ENCODE peak calls at places on chromosomes 5 and 9, in nine cellular contexts. R, T, E, N, I, U, L, Z and O are unnamed samples.

GRCh38 chr9:71766663-71767062 is 1.6 kb downstream of the CEMIP2 start:
- DNase-seq in R (no peak), E (no peak), I (no peak), T (no peak), L (no peak), N (peak; percentile 29), U (no peak), Z (no peak), O (no peak)

GRCh38 chr9:121294866-121295661 is 27.1 kb downstream of the GSN start:
- DNase-seq in I (no peak), L (no peak), Z (no peak), U (no peak), T (peak; percentile 70), E (no peak), R (no peak), N (no peak), O (no peak)

GRCh38 chr5:179530069-179530998 is 20.0 kb upstream of the RUFY1 start:
- DNase-seq in E (peak; percentile 79), I (peak; percentile 5), R (no peak), N (peak; percentile 66), Z (peak; percentile 77), T (no peak), L (peak; percentile 39), U (peak; percentile 95), O (no peak)

GRCh38 chr5:37492778-37493555 is 113.8 kb downstream of the WDR70 start:
- DNase-seq in I (no peak), N (no peak), U (no peak), E (no peak), R (no peak), Z (no peak), L (no peak), T (no peak), O (no peak)

GRCh38 chr9:90127923-90128322 is 514.7 kb downstream of the DIRAS2 start:
- DNase-seq in U (no peak), T (no peak), I (no peak), E (no peak), Z (no peak), N (no peak), L (no peak), R (no peak), O (no peak)

GRCh38 chr9:95876595-95876994 is 1.1 kb downstream of the ERCC6L2 start:
- DNase-seq in I (no peak), E (no peak), N (no peak), L (peak; percentile 9), Z (no peak), R (no peak), T (no peak), U (no peak), O (no peak)

GRCh38 chr5:136020383-136021015 is 8.3 kb upstream of the TGFBI start:
- DNase-seq in E (no peak), L (no peak), N (no peak), I (no peak), R (peak; percentile 54), Z (no peak), U (no peak), T (peak; percentile 34), O (peak; percentile 99)

GRCh38 chr9:80117031-80117430 is 545.3 kb downstream of the TLE4 start:
- DNase-seq in N (no peak), L (no peak), T (no peak), R (no peak), I (no peak), U (no peak), Z (no peak), E (no peak), O (no peak)

GRCh38 chr9:88746744-88747398 is 211.9 kb downstream of the NXNL2 start:
- DNase-seq in N (no peak), T (no peak), I (no peak), R (no peak), L (no peak), Z (no peak), E (no peak), U (peak; percentile 34), O (no peak)

GRCh38 chr5:154850255-154851062 is at the start of gene FAXDC2:
- DNase-seq in R (no peak), T (peak; percentile 85), Z (peak; percentile 19), N (no peak), E (peak; percentile 74), U (no peak), L (peak; percentile 91), I (peak; percentile 49), O (peak; percentile 63)

GRCh38 chr5:6606884-6607558 is 25.8 kb downstream of the NSUN2 start:
- DNase-seq in T (no peak), U (no peak), L (no peak), N (no peak), I (no peak), Z (no peak), R (no peak), E (no peak), O (no peak)

GRCh38 chr5:139193928-139194327 is 4.2 kb downstream of the SIL1 start:
- DNase-seq in U (no peak), N (no peak), Z (no peak), T (no peak), R (no peak), L (no peak), I (no peak), E (no peak), O (no peak)

GRCh38 chr9:79661926-79662552 is 90.3 kb downstream of the TLE4 start:
- DNase-seq in E (no peak), N (no peak), R (no peak), T (no peak), U (no peak), I (peak; percentile 42), Z (no peak), L (no peak), O (no peak)

GRCh38 chr9:136023401-136024225 is 62.4 kb upstream of the UBAC1 start:
- DNase-seq in T (peak; percentile 64), L (no peak), E (peak; percentile 65), R (no peak), I (no peak), U (peak; percentile 76), N (no peak), Z (no peak), O (no peak)

GRCh38 chr5:56829137-56829536 is 13.8 kb downstream of the MAP3K1 start:
- DNase-seq in U (peak; percentile 67), L (no peak), E (no peak), T (no peak), R (peak; percentile 81), I (no peak), Z (peak; percentile 63), N (peak; percentile 68), O (no peak)

GRCh38 chr5:137357436-137357835 is 141.7 kb downstream of the SPOCK1 start:
- DNase-seq in T (no peak), R (no peak), N (no peak), U (no peak), Z (no peak), L (no peak), I (no peak), E (no peak), O (no peak)

GRCh38 chr9:114047717-114048116 is 30.4 kb downstream of the AMBP start:
- DNase-seq in T (no peak), I (no peak), L (peak; percentile 29), U (no peak), R (peak; percentile 16), E (no peak), N (no peak), Z (peak; percentile 13), O (no peak)

GRCh38 chr9:134375430-134376385 is 49.5 kb downstream of the RXRA start:
- DNase-seq in Z (no peak), T (peak; percentile 54), L (peak; percentile 36), R (no peak), U (no peak), I (no peak), E (no peak), N (no peak), O (peak; percentile 73)

GRCh38 chr9:91126761-91127420 is 234.8 kb downstream of the AUH start:
- DNase-seq in U (no peak), N (no peak), I (no peak), L (no peak), E (no peak), Z (no peak), R (no peak), T (no peak), O (peak; percentile 28)

GRCh38 chr9:117247271-117247670 is 167.6 kb downstream of the ASTN2 start:
- DNase-seq in E (no peak), I (no peak), L (peak; percentile 14), R (no peak), T (no peak), N (no peak), Z (no peak), U (no peak), O (no peak)

GRCh38 chr5:111095982-111096381 is 3.8 kb downstream of the WDR36 start:
- DNase-seq in E (no peak), Z (no peak), I (no peak), R (no peak), T (no peak), L (no peak), U (no peak), N (no peak), O (no peak)
- H3K36me3 ChIP-seq in E (peaks cover 58% of the 10 kb centered on the region), Z (peaks cover 37% of the 10 kb centered on the region), I (peaks cover 67% of the 10 kb centered on the region), R (peaks cover 24% of the 10 kb centered on the region), T (no peaks in the 10 kb centered on the region), L (peaks cover 18% of the 10 kb centered on the region), U (peaks cover 33% of the 10 kb centered on the region), N (peaks cover 25% of the 10 kb centered on the region), O (peaks cover 72% of the 10 kb centered on the region)

DNA sequence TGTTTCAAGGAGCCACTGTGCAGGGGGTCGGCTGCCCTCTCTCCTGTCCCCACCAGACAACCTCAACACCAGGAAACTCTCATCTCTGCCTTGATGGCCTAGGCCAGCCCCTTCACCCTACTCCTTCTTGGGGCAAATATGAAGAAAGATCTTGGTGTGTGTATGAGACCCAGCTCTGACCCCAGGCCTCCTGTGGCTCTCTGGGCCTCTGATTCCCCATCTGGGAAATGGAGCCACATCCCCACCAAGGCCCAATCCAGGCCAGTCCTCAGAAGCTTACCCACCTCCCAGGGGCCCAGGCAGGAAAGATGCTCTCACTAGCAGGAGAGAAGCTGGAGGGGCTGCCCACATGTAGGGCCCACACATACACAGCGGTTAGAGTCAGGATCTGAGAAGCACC is 38.9 kb downstream of the BICD2 start:
- DNase-seq in N (no peak), R (no peak), Z (no peak), L (no peak), I (no peak), E (peak; percentile 20), T (no peak), U (no peak), O (no peak)
- H3K36me3 ChIP-seq in N (peaks cover 8% of the 10 kb centered on the region), R (peaks cover 12% of the 10 kb centered on the region), Z (peaks cover 28% of the 10 kb centered on the region), L (peaks cover 11% of the 10 kb centered on the region), I (peaks cover 74% of the 10 kb centered on the region), E (peaks cover 49% of the 10 kb centered on the region), T (no peaks in the 10 kb centered on the region), U (peaks cover 31% of the 10 kb centered on the region), O (peaks cover 23% of the 10 kb centered on the region)

DNA sequence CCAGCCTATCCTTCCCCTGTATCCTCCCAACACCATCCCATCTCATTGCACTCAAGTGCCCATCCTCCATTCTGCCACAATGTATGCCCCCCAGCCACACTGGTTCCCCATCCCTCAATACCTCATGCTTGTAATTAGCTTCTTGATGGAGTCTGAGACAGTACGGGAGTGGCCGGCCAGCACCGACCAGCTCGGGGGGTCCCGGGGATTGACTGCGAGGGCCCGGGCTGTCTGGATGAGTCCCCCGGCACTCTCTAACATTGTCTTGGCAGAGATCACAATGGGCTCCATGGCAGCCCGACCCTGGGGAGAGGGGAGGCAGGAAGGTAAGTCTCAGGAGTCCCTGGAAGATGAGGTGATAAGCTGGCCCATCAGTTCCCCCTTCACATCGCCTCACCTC is 17.2 kb upstream of the TPM2 start:
- DNase-seq in L (no peak), U (no peak), Z (no peak), N (no peak), I (no peak), T (no peak), R (no peak), E (no peak), O (no peak)
- H3K36me3 ChIP-seq in L (peaks cover 88% of the 10 kb centered on the region), U (peaks cover 100% of the 10 kb centered on the region), Z (peaks cover 93% of the 10 kb centered on the region), N (peaks cover 89% of the 10 kb centered on the region), I (peaks cover 94% of the 10 kb centered on the region), T (peaks cover 19% of the 10 kb centered on the region), R (peaks cover 74% of the 10 kb centered on the region), E (peaks cover 100% of the 10 kb centered on the region), O (peaks cover 95% of the 10 kb centered on the region)

GRCh38 chr5:134563962-134564361 is 38.5 kb downstream of the JADE2 start:
- DNase-seq in U (no peak), I (no peak), T (no peak), N (no peak), L (no peak), E (no peak), R (no peak), Z (no peak), O (no peak)
- H3K36me3 ChIP-seq in U (peaks cover 93% of the 10 kb centered on the region), I (no peaks in the 10 kb centered on the region), T (peaks cover 13% of the 10 kb centered on the region), N (peaks cover 94% of the 10 kb centered on the region), L (peaks cover 5% of the 10 kb centered on the region), E (peaks cover 99% of the 10 kb centered on the region), R (peaks cover 35% of the 10 kb centered on the region), Z (peaks cover 99% of the 10 kb centered on the region), O (peaks cover 94% of the 10 kb centered on the region)